ENCODE peak calls at places on chromosomes 7 and 10, in nine cellular contexts. W is PC-3, H is foreskin fibroblast, P is astrocyte, U is IMR-90, R is fibroblast of mammary gland, S is A549, O is AG04450, N is fibroblast of the aortic adventitia. F is an unnamed sample.

GRCh38 chr10:119268871-119269506 is 61.6 kb downstream of the GRK5 start:
- DNase-seq in U (peak; percentile 45), S (no peak), O (no peak), R (no peak), N (no peak), W (no peak), P (no peak), H (no peak), F (no peak)

GRCh38 chr7:82017334-82017943 is 247.6 kb upstream of the HGF start:
- DNase-seq in R (peak; percentile 64), U (peak; percentile 65), N (peak; percentile 78), P (peak; percentile 22), S (peak; percentile 32), W (peak; percentile 57), O (peak; percentile 13), H (peak; percentile 25), F (peak; percentile 49)

GRCh38 chr10:126504051-126504760 is 115.9 kb upstream of the ADAM12 start:
- DNase-seq in N (peak; percentile 82), S (peak; percentile 66), U (peak; percentile 64), R (peak; percentile 76), P (peak; percentile 36), O (peak; percentile 23), H (peak; percentile 48), W (peak; percentile 84), F (peak; percentile 66)

GRCh38 chr7:23107781-23108180 is 2.2 kb downstream of the KLHL7 start:
- DNase-seq in R (no peak), P (no peak), H (no peak), S (no peak), U (no peak), O (no peak), N (no peak), W (no peak), F (no peak)

GRCh38 chr10:62071846-62072281 is 170.4 kb downstream of the ARID5B start:
- DNase-seq in P (peak; percentile 77), S (no peak), N (no peak), W (peak; percentile 59), H (peak; percentile 38), R (peak; percentile 69), U (peak; percentile 78), O (no peak), F (no peak)

GRCh38 chr10:66180651-66181318 is 745.1 kb upstream of the LRRTM3 start:
- DNase-seq in W (peak; percentile 93), O (peak; percentile 21), P (peak; percentile 18), S (peak; percentile 16), U (peak; percentile 52), R (peak; percentile 51), N (peak; percentile 67), H (peak; percentile 3), F (peak; percentile 65)

GRCh38 chr7:96189129-96189815 is 132.6 kb downstream of the SLC25A13 start:
- DNase-seq in R (no peak), O (no peak), H (no peak), P (no peak), N (peak; percentile 59), U (no peak), S (no peak), W (no peak), F (no peak)

GRCh38 chr10:50563906-50564305 is 59.9 kb downstream of the SGMS1 start:
- DNase-seq in U (no peak), R (no peak), O (no peak), H (no peak), S (no peak), N (no peak), P (no peak), W (no peak), F (no peak)

GRCh38 chr7:140079121-140079536 is 16.4 kb upstream of the PARP12 start:
- DNase-seq in S (peak; percentile 59), P (peak; percentile 78), H (no peak), U (peak; percentile 83), O (peak; percentile 39), R (peak; percentile 94), W (peak; percentile 64), N (peak; percentile 63), F (peak; percentile 18)

GRCh38 chr10:129863231-129863663 is 100.8 kb downstream of the EBF3 start:
- DNase-seq in R (no peak), H (no peak), O (no peak), N (no peak), P (no peak), W (no peak), S (no peak), U (no peak), F (no peak)

GRCh38 chr7:109659261-109659660 is 1089.6 kb downstream of the DNAJB9 start:
- DNase-seq in N (no peak), H (no peak), O (no peak), S (no peak), P (no peak), R (no peak), U (no peak), W (no peak), F (no peak)

GRCh38 chr10:121552746-121553145 is 45.5 kb downstream of the FGFR2 start:
- DNase-seq in P (no peak), R (no peak), W (no peak), N (no peak), S (no peak), O (no peak), H (no peak), U (no peak), F (no peak)

GRCh38 chr10:52213511-52213831 is 100.6 kb upstream of the DKK1 start:
- DNase-seq in U (peak; percentile 75), O (no peak), W (peak; percentile 61), H (peak; percentile 29), P (peak; percentile 27), N (peak; percentile 63), S (no peak), R (peak; percentile 68), F (peak; percentile 55)

GRCh38 chr7:12196386-12196785 is 14.7 kb upstream of the TMEM106B start:
- DNase-seq in S (no peak), U (no peak), P (no peak), H (no peak), W (no peak), O (no peak), N (no peak), R (no peak), F (no peak)

DNA sequence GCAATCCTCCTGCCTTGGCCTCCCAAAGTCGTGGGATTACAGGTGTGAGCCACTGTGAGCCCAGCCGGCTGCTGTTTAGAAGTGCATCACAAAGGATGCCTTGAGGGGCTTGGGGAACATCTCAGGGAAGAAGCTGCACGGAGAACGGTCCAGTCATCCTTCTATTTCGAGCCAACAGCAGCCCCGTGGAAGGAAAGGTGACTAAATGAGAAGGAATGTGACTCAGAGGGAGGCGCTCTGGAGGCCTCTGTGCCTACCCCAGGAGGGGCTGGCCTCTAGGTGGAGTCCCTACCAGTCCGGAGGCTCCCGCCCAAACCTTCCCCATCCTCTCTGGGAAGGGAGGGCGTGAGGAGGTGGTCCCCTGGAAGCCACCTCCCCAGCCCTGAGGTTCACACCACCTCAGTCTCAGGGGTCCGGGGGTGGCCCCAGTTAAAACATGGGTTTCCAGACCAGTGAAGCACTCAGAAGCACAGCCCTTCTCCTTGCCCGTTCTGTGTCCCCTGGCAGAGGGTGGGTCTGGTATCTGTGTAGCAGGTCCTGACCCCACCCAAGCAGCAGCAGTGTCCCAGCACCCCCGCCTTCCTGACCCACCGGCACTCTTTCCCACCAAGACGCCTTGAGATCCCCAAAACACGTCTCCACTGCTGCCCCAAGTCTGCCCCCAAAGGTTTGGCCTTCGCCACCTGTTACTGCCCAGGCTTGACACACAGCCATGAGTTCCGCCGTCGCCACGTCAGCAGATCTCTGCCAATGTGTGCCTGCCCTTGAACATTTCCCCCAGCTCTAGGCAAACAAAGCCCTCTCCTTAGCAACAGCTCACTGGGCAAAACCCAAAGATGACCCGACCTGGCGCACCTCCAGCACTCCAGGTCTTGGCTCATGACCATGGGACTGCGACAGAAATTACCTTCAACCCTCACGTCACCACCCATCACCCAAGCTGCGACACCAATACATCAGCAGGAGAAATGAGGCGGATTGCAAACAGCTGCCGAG is 75.9 kb downstream of the CTBP2 start:
- DNase-seq in O (peak; percentile 78), W (peak; percentile 87), N (peak; percentile 92), U (peak; percentile 97), S (peak; percentile 99), P (peak; percentile 93), H (peak; percentile 92), R (peak; percentile 91), F (peak; percentile 93)
- TF ChIP-seq CTCF in O (peak; percentile 26), W (peak; percentile 40), N (peak; percentile 14), U (peak; percentile 44), S (peak; percentile 46), P (peak; percentile 28), H (peak; percentile 15), R (peak; percentile 24), F (peak; percentile 31)

DNA sequence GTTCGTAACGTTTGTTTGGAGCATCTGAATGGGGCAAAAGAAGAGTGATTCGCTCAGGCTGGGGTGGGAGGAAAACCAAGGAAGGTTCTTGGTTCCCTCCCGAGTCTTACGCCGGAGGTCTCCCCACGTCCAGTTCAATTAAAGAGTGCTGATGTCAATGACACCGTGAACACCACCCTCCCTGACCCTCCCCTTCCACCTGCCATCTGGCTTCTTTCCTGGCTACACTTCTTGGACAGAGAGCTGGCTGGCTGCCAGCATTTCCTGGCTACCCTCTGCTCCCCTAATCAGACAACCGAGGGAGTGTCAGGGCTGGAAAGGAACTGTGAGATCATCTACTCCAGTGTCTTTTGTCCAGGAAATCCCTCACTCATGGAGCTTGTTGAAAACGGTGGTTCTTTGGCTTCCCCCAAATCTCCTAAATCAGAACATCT is 24.1 kb upstream of the FFAR4 start:
- DNase-seq in R (peak; percentile 34), P (no peak), S (no peak), U (peak; percentile 9), H (peak; percentile 25), O (no peak), W (peak; percentile 32), N (peak; percentile 68), F (peak; percentile 8)
- H3K4me3 ChIP-seq in R (peak overlapping the region; percentile 12), P (no peak overlapping the region), S (no peak overlapping the region), U (peak overlapping the region; percentile 14), H (peak overlapping the region; percentile 15), O (peak overlapping the region; percentile 31), W (peak overlapping the region; percentile 60), N (peak overlapping the region; percentile 49), F (no peak overlapping the region)

GRCh38 chr7:51367614-51367968 is 51.0 kb upstream of the COBL start:
- DNase-seq in P (no peak), R (no peak), S (no peak), O (no peak), H (no peak), U (no peak), N (no peak), W (no peak), F (no peak)

GRCh38 chr7:51374936-51375335 is 58.3 kb upstream of the COBL start:
- DNase-seq in W (peak; percentile 67), R (no peak), S (no peak), N (no peak), O (no peak), H (no peak), P (no peak), U (no peak), F (no peak)

GRCh38 chr7:51366930-51367613 is 50.5 kb upstream of the COBL start:
- DNase-seq in N (peak; percentile 54), H (no peak), P (peak; percentile 18), O (no peak), U (peak; percentile 26), R (peak; percentile 50), S (peak; percentile 84), W (peak; percentile 75), F (peak; percentile 59)

GRCh38 chr7:51366172-51366728 is 49.6 kb upstream of the COBL start:
- DNase-seq in R (no peak), P (no peak), U (no peak), O (no peak), S (no peak), W (no peak), H (no peak), N (no peak), F (no peak)

GRCh38 chr7:51369746-51370145 is 53.1 kb upstream of the COBL start:
- DNase-seq in N (peak; percentile 11), O (no peak), P (no peak), S (no peak), W (peak; percentile 55), H (no peak), U (no peak), R (no peak), F (peak; percentile 33)
- TF ChIP-seq CTCF in N (peak; percentile 33), O (peak; percentile 11), P (peak; percentile 31), S (peak; percentile 49), W (peak; percentile 45), H (no peak), U (peak; percentile 22), R (peak; percentile 38), F (peak; percentile 51)

GRCh38 chr10:23695825-23696420 is 257.0 kb downstream of the OTUD1 start:
- DNase-seq in R (no peak), P (no peak), W (no peak), O (no peak), S (no peak), U (no peak), H (no peak), N (no peak), F (no peak)
- H3K4me3 ChIP-seq in R (no peak overlapping the region), P (no peak overlapping the region), W (no peak overlapping the region), O (no peak overlapping the region), S (no peak overlapping the region), U (no peak overlapping the region), H (no peak overlapping the region), N (no peak overlapping the region), F (no peak overlapping the region)

F was measured in epithelial cell of esophagus.